ENCODE peak calls at places on chromosomes 16 and 17, in seven cellular contexts. U is transverse colon, K is stomach, V is body of pancreas, W is endothelial cell of umbilical vein, S is uterus, F is adrenal gland. G is an unnamed sample. For H3K4me1, the result is how much of the 10 kb centered on the place peaks cover.

GRCh38 chr16:70685061-70685937 is 554 bp downstream of the MTSS2 start:
- DNase-seq in F (no peak), U (no peak), W (no peak), S (no peak), V (peak), K (no peak), G (no peak)

GRCh38 chr17:82247856-82248671 is 19.2 kb downstream of the SLC16A3 start:
- DNase-seq in S (no peak), K (no peak), U (no peak), V (no peak), F (no peak), W (no peak), G (no peak)

GRCh38 chr16:72827907-72828306 is 220.0 kb downstream of the ZFHX3 start:
- DNase-seq in F (no peak), V (no peak), U (no peak), K (no peak), S (no peak), W (no peak), G (no peak)

GRCh38 chr17:74645010-74645409 is 21.5 kb upstream of the CD300E start:
- DNase-seq in V (no peak), S (no peak), K (no peak), F (no peak), U (no peak), W (no peak), G (no peak)

GRCh38 chr16:22782299-22782698 is 31.7 kb upstream of the HS3ST2 start:
- DNase-seq in F (peak), W (peak), K (no peak), V (no peak), U (no peak), S (no peak), G (no peak)

GRCh38 chr16:49116873-49117272 is 164.8 kb downstream of the CBLN1 start:
- DNase-seq in S (no peak), F (no peak), U (no peak), W (no peak), K (no peak), V (no peak), G (no peak)

GRCh38 chr17:80845863-80846671 is 145.6 kb upstream of the CHMP6 start:
- DNase-seq in V (peak), W (no peak), S (no peak), U (peak), F (peak), K (no peak), G (no peak)

GRCh38 chr16:23640669-23640958 is 496 bp downstream of the PALB2 start:
- DNase-seq in U (no peak), F (no peak), W (no peak), K (no peak), V (no peak), S (no peak), G (no peak)

GRCh38 chr16:27547134-27547533 is 2.6 kb downstream of the GTF3C1 start:
- DNase-seq in S (peak), W (peak), K (no peak), V (peak), U (no peak), F (peak), G (no peak)
- H3K4me1 ChIP-seq in S (under half), W (under half), K (under half), V (under half), U (under half), F (under half), G (under half)

GRCh38 chr17:43344700-43345099 is 54.1 kb upstream of the ARL4D start:
- DNase-seq in F (no peak), W (no peak), V (no peak), U (no peak), K (no peak), S (no peak), G (no peak)

GRCh38 chr17:43337684-43338428 is 60.9 kb upstream of the ARL4D start:
- DNase-seq in S (no peak), U (no peak), K (no peak), V (no peak), F (no peak), W (no peak), G (no peak)

GRCh38 chr17:43338886-43339516 is 59.8 kb upstream of the ARL4D start:
- DNase-seq in W (peak), K (peak), V (peak), U (peak), F (peak), S (peak), G (no peak)

GRCh38 chr17:43342601-43342905 is 56.2 kb upstream of the ARL4D start:
- DNase-seq in F (peak), U (no peak), K (no peak), W (no peak), V (no peak), S (no peak), G (no peak)

GRCh38 chr17:43341705-43342600 is 56.8 kb upstream of the ARL4D start:
- DNase-seq in K (no peak), S (no peak), U (no peak), W (no peak), F (peak), V (no peak), G (no peak)
- H3K4me3 ChIP-seq in K (no peak), S (no peak), U (no peak), W (no peak), F (no peak), V (no peak), G (no peak)

GRCh38 chr16:84732674-84733352 is 33.0 kb downstream of the USP10 start:
- DNase-seq in V (no peak), W (no peak), F (no peak), K (no peak), U (no peak), S (no peak), G (no peak)
- TF ChIP-seq POLR2A in V (no peak), W (no peak), F (no peak), K (no peak), U (no peak), S (no peak), G (no peak)

GRCh38 chr16:4320030-4320429 is 4.2 kb downstream of the GLIS2 start:
- DNase-seq in K (no peak), U (no peak), S (no peak), F (peak), W (no peak), V (no peak), G (no peak)

GRCh38 chr16:4320571-4321137 is 4.8 kb downstream of the GLIS2 start:
- DNase-seq in U (no peak), W (no peak), V (no peak), K (no peak), S (no peak), F (no peak), G (no peak)

GRCh38 chr16:4323071-4323844 is 7.4 kb downstream of the GLIS2 start:
- DNase-seq in F (peak), W (no peak), U (no peak), K (peak), S (no peak), V (peak), G (no peak)

GRCh38 chr16:4322121-4323035 is 6.5 kb downstream of the GLIS2 start:
- DNase-seq in U (no peak), K (no peak), V (no peak), S (no peak), F (no peak), W (no peak), G (no peak)

DNA sequence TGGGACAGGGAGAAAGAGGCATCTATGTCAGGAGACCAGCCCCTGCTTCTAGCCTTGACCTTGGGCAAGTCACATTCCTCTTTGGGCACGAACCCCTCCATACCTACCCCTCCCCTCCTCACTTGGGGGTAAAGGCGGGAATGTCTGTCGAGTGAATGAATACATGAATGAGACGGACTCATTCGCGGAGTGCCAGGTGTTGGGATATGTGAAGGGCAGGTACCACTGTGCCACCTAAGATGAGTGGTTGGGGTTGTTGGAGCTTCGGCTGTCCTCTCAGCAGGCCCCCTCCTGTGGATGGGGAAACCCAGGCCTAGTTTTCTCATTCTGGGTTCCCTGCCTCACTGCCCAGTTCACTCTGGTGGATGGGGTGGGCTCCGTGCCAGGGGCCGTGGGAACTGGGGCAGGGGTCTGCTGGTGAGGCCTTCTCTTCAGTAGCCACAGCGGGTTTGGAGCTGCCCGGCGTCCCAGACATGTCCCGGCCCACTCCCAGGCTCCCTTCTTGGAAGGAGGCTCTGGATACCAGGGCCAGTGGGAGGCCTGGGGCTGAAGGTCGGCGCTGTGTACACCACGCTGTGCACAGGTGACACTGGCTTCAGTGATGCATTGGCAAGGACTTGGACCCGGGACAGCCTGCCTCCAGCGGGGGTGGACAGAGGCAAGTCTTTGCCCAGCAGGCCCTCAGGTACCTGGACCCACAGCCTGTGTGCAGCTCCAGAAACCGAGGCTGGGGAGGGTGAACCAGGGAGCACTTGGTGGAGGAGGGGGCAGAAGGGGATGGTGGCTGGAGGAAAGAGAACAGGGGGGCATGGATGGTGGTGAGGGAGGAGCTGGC is 5.6 kb downstream of the GLIS2 start:
- DNase-seq in K (no peak), W (no peak), U (no peak), S (no peak), F (no peak), V (no peak), G (no peak)
- H3K4me1 ChIP-seq in K (half or more), W (under half), U (half or more), S (half or more), F (half or more), V (half or more), G (half or more)

DNA sequence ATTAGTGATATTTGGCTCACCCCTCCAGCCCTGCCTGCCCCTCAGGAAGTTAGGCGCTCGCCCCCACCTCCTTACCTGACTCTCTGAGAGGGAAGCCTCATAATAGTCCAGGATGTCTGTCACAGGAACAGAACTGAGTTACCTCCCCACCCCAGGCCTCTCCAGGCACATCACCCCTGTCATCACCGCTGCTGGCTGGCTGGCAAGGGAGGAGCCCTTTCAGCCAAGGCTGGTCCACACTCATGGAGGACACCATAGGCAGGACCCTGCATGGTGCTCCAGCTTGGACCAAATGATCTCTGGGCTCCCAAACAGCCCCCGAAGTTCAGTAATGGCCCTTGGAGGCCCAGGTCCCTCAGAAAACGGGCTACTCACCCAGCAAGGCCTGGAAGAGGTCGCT is 1.5 kb downstream of the DLG4 start:
- DNase-seq in K (no peak), W (no peak), V (no peak), U (no peak), S (no peak), F (no peak), G (no peak)
- H3K4me3 ChIP-seq in K (peak), W (no peak), V (no peak), U (no peak), S (peak), F (no peak), G (no peak)

DNA sequence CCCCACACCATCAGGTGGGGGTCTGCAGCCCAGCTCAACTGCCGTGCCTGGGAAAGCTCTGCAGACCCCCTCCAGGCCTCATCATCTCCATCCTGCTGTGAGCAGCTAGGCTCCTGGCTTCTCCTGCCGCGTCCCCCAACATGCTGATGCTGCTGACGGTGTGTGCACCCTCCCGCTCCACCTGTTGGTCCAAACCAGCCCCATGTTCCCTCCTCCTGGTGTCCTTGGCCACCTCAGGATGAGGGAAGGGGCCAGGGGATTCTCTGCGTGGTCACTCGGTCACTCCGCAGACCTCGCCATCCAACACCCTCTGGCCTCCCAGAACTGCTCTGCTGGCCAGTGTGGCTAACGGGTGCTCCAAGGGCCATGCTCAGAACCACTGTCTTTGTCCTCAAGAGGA is 368.6 kb downstream of the FOXL1 start:
- DNase-seq in U (no peak), W (no peak), F (no peak), K (no peak), V (no peak), S (no peak), G (no peak)
- TF ChIP-seq POLR2A in U (no peak), W (no peak), F (no peak), K (no peak), V (no peak), S (no peak), G (no peak)

GRCh38 chr16:57266531-57267268 is 17.8 kb downstream of the PLLP start:
- DNase-seq in V (peak), U (no peak), W (peak), F (no peak), S (no peak), K (peak), G (no peak)
- H3K4me1 ChIP-seq in V (half or more), U (under half), W (under half), F (under half), S (under half), K (under half), G (under half)

GRCh38 chr16:27417047-27417671 is 15.2 kb downstream of the IL21R start:
- DNase-seq in U (no peak), F (no peak), W (no peak), K (no peak), S (no peak), V (no peak), G (no peak)
- H3K4me3 ChIP-seq in U (no peak), F (no peak), W (no peak), K (no peak), S (no peak), V (no peak), G (no peak)

GRCh38 chr17:58337600-58338453 is 9.2 kb upstream of the TSPOAP1 start:
- DNase-seq in W (no peak), V (peak), F (peak), K (peak), U (peak), S (peak), G (peak)

GRCh38 chr17:58339775-58340622 is 11.4 kb upstream of the TSPOAP1 start:
- DNase-seq in U (no peak), W (no peak), K (no peak), F (no peak), V (no peak), S (no peak), G (no peak)

GRCh38 chr17:58340623-58340876 is 11.5 kb downstream of the SUPT4H1 start:
- DNase-seq in K (no peak), W (no peak), U (no peak), S (no peak), F (no peak), V (no peak), G (no peak)

GRCh38 chr17:58338454-58338841 is 9.9 kb upstream of the TSPOAP1 start:
- DNase-seq in S (no peak), W (no peak), K (no peak), U (no peak), F (no peak), V (no peak), G (no peak)

GRCh38 chr17:58338907-58339774 is 10.5 kb upstream of the TSPOAP1 start:
- DNase-seq in V (no peak), U (peak), K (no peak), S (no peak), W (no peak), F (peak), G (no peak)
- TF ChIP-seq POLR2A in V (no peak), U (peak), K (no peak), S (no peak), W (no peak), F (peak), G (peak)

GRCh38 chr17:61253293-61253801 is 146.3 kb upstream of the TBX2 start:
- DNase-seq in V (peak), W (no peak), F (peak), K (no peak), U (no peak), S (peak), G (no peak)
- H3K4me1 ChIP-seq in V (under half), W (under half), F (under half), K (under half), U (half or more), S (under half), G (under half)

G was measured in esophagus squamous epithelium.